ENCODE peak calls at places on chromosomes 4 and X, in five cellular contexts. C is tibial nerve, Y is NCI-H774, P is NCI-H1105, X is glutamatergic neuron. I is an unnamed sample.

GRCh38 chr4:69754926-69755580 is 5.4 kb downstream of the SULT1B1 start:
- DNase-seq in C (no peak), Y (no peak), P (no peak), X (no peak), I (no peak)

GRCh38 chrX:68999351-68999750 is 165.9 kb downstream of the PJA1 start:
- DNase-seq in C (no peak), Y (no peak), P (no peak), X (no peak), I (peak; percentile 28)

GRCh38 chrX:150514462-150514861 is 54.0 kb upstream of the MTM1 start:
- DNase-seq in C (no peak), Y (no peak), P (no peak), X (no peak), I (no peak)

GRCh38 chrX:68304602-68305001 is 128.7 kb downstream of the OPHN1 start:
- DNase-seq in C (no peak), Y (no peak), P (no peak), X (no peak), I (no peak)

GRCh38 chr4:186881521-186882220 is 158.0 kb upstream of the FAT1 start:
- DNase-seq in C (no peak), Y (no peak), P (no peak), X (no peak), I (peak; percentile 67)

GRCh38 chr4:36872679-36873078 is 371.9 kb upstream of the NWD2 start:
- DNase-seq in C (no peak), Y (no peak), P (no peak), X (no peak), I (no peak)

GRCh38 chr4:24840826-24841587 is 45.6 kb downstream of the SOD3 start:
- DNase-seq in C (no peak), Y (no peak), P (no peak), X (no peak), I (peak; percentile 46)

GRCh38 chr4:153634737-153635353 is 49.2 kb upstream of the TLR2 start:
- DNase-seq in C (no peak), Y (no peak), P (peak; percentile 7), X (no peak), I (no peak)

GRCh38 chr4:41150401-41150800 is 63.9 kb downstream of the APBB2 start:
- DNase-seq in C (no peak), Y (no peak), P (no peak), X (no peak), I (no peak)

GRCh38 chr4:73872331-73873108 is 3.3 kb downstream of the CXCL1 start:
- DNase-seq in C (no peak), Y (no peak), P (no peak), X (no peak), I (no peak)

GRCh38 chrX:68939868-68940267 is 111.0 kb downstream of the EFNB1 start:
- DNase-seq in C (no peak), Y (no peak), P (no peak), X (no peak), I (no peak)

GRCh38 chr4:151801547-151802516 is 41.0 kb upstream of the GATB start:
- DNase-seq in C (peak; percentile 27), Y (no peak), P (no peak), X (peak; percentile 74), I (peak; percentile 24)

GRCh38 chrX:38845426-38845825 is 44.2 kb downstream of the MID1IP1 start:
- DNase-seq in C (no peak), Y (no peak), P (no peak), X (no peak), I (no peak)

GRCh38 chrX:7996414-7996813 is 69.2 kb upstream of the PNPLA4 start:
- DNase-seq in C (peak; percentile 20), Y (no peak), P (peak; percentile 2), X (peak; percentile 14), I (peak; percentile 8)

GRCh38 chrX:107273795-107274194 is 67.4 kb downstream of the DNAAF6 start:
- DNase-seq in C (no peak), Y (no peak), P (no peak), X (no peak), I (no peak)

GRCh38 chrX:101091817-101092216 is 6.2 kb upstream of the CENPI start:
- DNase-seq in C (no peak), Y (no peak), P (no peak), X (no peak), I (no peak)

GRCh38 chrX:34300871-34301270 is 168.8 kb upstream of the FAM47A start:
- DNase-seq in C (peak; percentile 22), Y (no peak), P (no peak), X (no peak), I (peak; percentile 19)

GRCh38 chr4:30714408-30715031 is 5.6 kb upstream of the PCDH7 start:
- DNase-seq in C (peak; percentile 49), Y (no peak), P (peak; percentile 14), X (peak; percentile 68), I (peak; percentile 26)

GRCh38 chr4:105666693-105667092 is 41.8 kb downstream of the INTS12 start:
- DNase-seq in C (no peak), Y (no peak), P (no peak), X (no peak), I (no peak)

GRCh38 chrX:153546386-153546785 is 28.9 kb downstream of the ATP2B3 start:
- DNase-seq in C (no peak), Y (no peak), P (no peak), X (no peak), I (no peak)

GRCh38 chr4:21780158-21780557 is 168.4 kb downstream of the KCNIP4 start:
- DNase-seq in C (no peak), Y (no peak), P (no peak), X (no peak), I (no peak)

GRCh38 chr4:113820164-113820563 is 58.6 kb upstream of the CAMK2D start:
- DNase-seq in C (no peak), Y (no peak), P (no peak), X (no peak), I (no peak)